ENCODE peak calls at places on chromosome 7, in nine cellular contexts. J, T, K, H, A, V, U, Q and B are unnamed samples.

GRCh38 chr7:138138244-138138643 is 62.0 kb downstream of the AKR1D1 start:
- DNase-seq in T (no peak), Q (no peak), K (no peak), H (no peak), J (no peak), A (no peak), U (no peak), V (no peak), B (no peak)

GRCh38 chr7:157544980-157545680 is 208.3 kb downstream of the DNAJB6 start:
- DNase-seq in K (no peak), V (no peak), A (no peak), T (no peak), J (no peak), U (no peak), Q (no peak), H (peak), B (no peak)

GRCh38 chr7:32587431-32587948 is 92.2 kb downstream of the AVL9 start:
- DNase-seq in T (no peak), H (no peak), U (peak), J (peak), A (peak), Q (no peak), K (no peak), V (no peak), B (no peak)

GRCh38 chr7:73907554-73908122 is 46.7 kb downstream of the TMEM270 start:
- DNase-seq in U (no peak), A (no peak), T (no peak), H (peak), V (no peak), K (no peak), Q (no peak), J (no peak), B (no peak)

GRCh38 chr7:146659732-146660131 is 543.1 kb downstream of the CNTNAP2 start:
- DNase-seq in U (no peak), T (no peak), Q (no peak), A (no peak), V (no peak), H (no peak), K (no peak), J (no peak), B (no peak)

GRCh38 chr7:69076566-69076965 is 521.7 kb upstream of the AUTS2 start:
- DNase-seq in J (no peak), V (no peak), K (no peak), T (no peak), U (no peak), H (no peak), A (no peak), Q (no peak), B (no peak)

GRCh38 chr7:40611472-40611871 is 476.7 kb downstream of the SUGCT start:
- DNase-seq in K (no peak), U (no peak), T (no peak), Q (no peak), V (no peak), A (no peak), H (no peak), J (no peak), B (no peak)

GRCh38 chr7:139777948-139778841 is at the start of gene HIPK2:
- DNase-seq in H (no peak), V (peak), K (peak), J (peak), T (peak), Q (peak), A (peak), U (peak), B (peak)

GRCh38 chr7:44541876-44542610 is 913 bp upstream of the NPC1L1 start:
- DNase-seq in V (no peak), U (no peak), Q (no peak), T (no peak), A (no peak), J (no peak), H (peak), K (no peak), B (no peak)

GRCh38 chr7:7156663-7157062 is 25.7 kb upstream of the C1GALT1 start:
- DNase-seq in A (no peak), U (no peak), V (no peak), H (no peak), K (peak), Q (no peak), J (no peak), T (no peak), B (no peak)

GRCh38 chr7:20307119-20307518 is 23.6 kb upstream of the ITGB8 start:
- DNase-seq in U (no peak), H (no peak), Q (no peak), J (no peak), T (no peak), A (no peak), V (no peak), K (no peak), B (no peak)

GRCh38 chr7:155233703-155234492 is 63.8 kb upstream of the INSIG1 start:
- DNase-seq in Q (no peak), V (no peak), A (peak), J (no peak), U (no peak), H (peak), K (peak), T (no peak), B (peak)